ENCODE peak calls at places on chromosomes 16 and 17, in ten cellular contexts. One of them, this sample, is unnamed.
A peak's percentile ranks its signal among the peaks of the same experiment; 100 is the strongest.

GRCh38 chr16:27408012-27408601 is 6.1 kb downstream of the IL21R start:
- DNase-seq in GM23248: peak; percentile 82
- DNase-seq in heart right ventricle: no peak
- DNase-seq in H9: no peak
- DNase-seq in tibial artery: no peak
- DNase-seq in pancreas: no peak
- DNase-seq in prostate gland: no peak
- DNase-seq in mammary epithelial cell: peak; percentile 65
- DNase-seq in stomach: no peak
- DNase-seq in cardiac muscle cell: peak; percentile 25
- DNase-seq in this sample: no peak

GRCh38 chr17:19003966-19004600 is 481 bp downstream of the FAM83G start:
- DNase-seq in GM23248: peak; percentile 82
- DNase-seq in heart right ventricle: no peak
- DNase-seq in H9: peak; percentile 83
- DNase-seq in tibial artery: no peak
- DNase-seq in pancreas: peak; percentile 37
- DNase-seq in prostate gland: no peak
- DNase-seq in mammary epithelial cell: peak; percentile 54
- DNase-seq in stomach: peak; percentile 59
- DNase-seq in cardiac muscle cell: peak; percentile 28
- DNase-seq in this sample: no peak

GRCh38 chr17:34314279-34314678 is 5.0 kb upstream of the CCL8 start:
- DNase-seq in GM23248: peak; percentile 59
- DNase-seq in heart right ventricle: peak; percentile 29
- DNase-seq in H9: no peak
- DNase-seq in tibial artery: peak; percentile 76
- DNase-seq in pancreas: no peak
- DNase-seq in prostate gland: no peak
- DNase-seq in mammary epithelial cell: no peak
- DNase-seq in stomach: no peak
- DNase-seq in cardiac muscle cell: peak; percentile 95
- DNase-seq in this sample: no peak

GRCh38 chr16:85662976-85663830 is 25.6 kb downstream of the GINS2 start:
- DNase-seq in GM23248: no peak
- DNase-seq in heart right ventricle: no peak
- DNase-seq in H9: no peak
- DNase-seq in tibial artery: no peak
- DNase-seq in pancreas: no peak
- DNase-seq in prostate gland: no peak
- DNase-seq in mammary epithelial cell: no peak
- DNase-seq in stomach: no peak
- DNase-seq in cardiac muscle cell: no peak
- DNase-seq in this sample: no peak

GRCh38 chr16:73124097-73124652 is 76.2 kb upstream of the ZFHX3 start:
- DNase-seq in GM23248: peak; percentile 20
- DNase-seq in heart right ventricle: no peak
- DNase-seq in H9: no peak
- DNase-seq in tibial artery: no peak
- DNase-seq in pancreas: no peak
- DNase-seq in prostate gland: no peak
- DNase-seq in mammary epithelial cell: peak; percentile 22
- DNase-seq in stomach: no peak
- DNase-seq in cardiac muscle cell: peak; percentile 11
- DNase-seq in this sample: no peak

GRCh38 chr16:31508706-31509523 is 724 bp upstream of the RUSF1 start:
- DNase-seq in GM23248: peak; percentile 66
- DNase-seq in heart right ventricle: no peak
- DNase-seq in H9: no peak
- DNase-seq in tibial artery: no peak
- DNase-seq in pancreas: no peak
- DNase-seq in prostate gland: no peak
- DNase-seq in mammary epithelial cell: peak; percentile 16
- DNase-seq in stomach: no peak
- DNase-seq in cardiac muscle cell: peak; percentile 68
- DNase-seq in this sample: no peak

GRCh38 chr16:55534773-55535172 is 25.9 kb downstream of the LPCAT2 start:
- DNase-seq in GM23248: no peak
- DNase-seq in heart right ventricle: no peak
- DNase-seq in H9: no peak
- DNase-seq in tibial artery: no peak
- DNase-seq in pancreas: no peak
- DNase-seq in prostate gland: no peak
- DNase-seq in mammary epithelial cell: no peak
- DNase-seq in stomach: no peak
- DNase-seq in cardiac muscle cell: no peak
- DNase-seq in this sample: no peak

GRCh38 chr17:47266782-47267181 is 13.2 kb downstream of the ITGB3 start:
- DNase-seq in GM23248: peak; percentile 36
- DNase-seq in heart right ventricle: no peak
- DNase-seq in H9: no peak
- DNase-seq in tibial artery: no peak
- DNase-seq in pancreas: no peak
- DNase-seq in prostate gland: no peak
- DNase-seq in mammary epithelial cell: no peak
- DNase-seq in stomach: no peak
- DNase-seq in cardiac muscle cell: no peak
- DNase-seq in this sample: no peak

GRCh38 chr16:51556694-51557327 is 405.7 kb upstream of the SALL1 start:
- DNase-seq in GM23248: peak; percentile 94
- DNase-seq in heart right ventricle: no peak
- DNase-seq in H9: no peak
- DNase-seq in tibial artery: no peak
- DNase-seq in pancreas: no peak
- DNase-seq in prostate gland: no peak
- DNase-seq in mammary epithelial cell: peak; percentile 93
- DNase-seq in stomach: no peak
- DNase-seq in cardiac muscle cell: peak; percentile 88
- DNase-seq in this sample: no peak

GRCh38 chr16:2804728-2805127 is 6.5 kb downstream of the PRSS41 start:
- DNase-seq in GM23248: no peak
- DNase-seq in heart right ventricle: no peak
- DNase-seq in H9: no peak
- DNase-seq in tibial artery: no peak
- DNase-seq in pancreas: no peak
- DNase-seq in prostate gland: no peak
- DNase-seq in mammary epithelial cell: no peak
- DNase-seq in stomach: no peak
- DNase-seq in cardiac muscle cell: no peak
- DNase-seq in this sample: no peak
- H3K9me3 ChIP-seq in GM23248: no peaks in the 10 kb centered on the region
- H3K9me3 ChIP-seq in heart right ventricle: no peaks in the 10 kb centered on the region
- H3K9me3 ChIP-seq in H9: peaks cover 10% of the 10 kb centered on the region
- H3K9me3 ChIP-seq in tibial artery: peaks cover 13% of the 10 kb centered on the region
- H3K9me3 ChIP-seq in pancreas: no peaks in the 10 kb centered on the region
- H3K9me3 ChIP-seq in prostate gland: no peaks in the 10 kb centered on the region
- H3K9me3 ChIP-seq in mammary epithelial cell: no peaks in the 10 kb centered on the region
- H3K9me3 ChIP-seq in stomach: peaks cover 15% of the 10 kb centered on the region
- H3K9me3 ChIP-seq in cardiac muscle cell: no peaks in the 10 kb centered on the region
- H3K9me3 ChIP-seq in this sample: no peaks in the 10 kb centered on the region

DNA sequence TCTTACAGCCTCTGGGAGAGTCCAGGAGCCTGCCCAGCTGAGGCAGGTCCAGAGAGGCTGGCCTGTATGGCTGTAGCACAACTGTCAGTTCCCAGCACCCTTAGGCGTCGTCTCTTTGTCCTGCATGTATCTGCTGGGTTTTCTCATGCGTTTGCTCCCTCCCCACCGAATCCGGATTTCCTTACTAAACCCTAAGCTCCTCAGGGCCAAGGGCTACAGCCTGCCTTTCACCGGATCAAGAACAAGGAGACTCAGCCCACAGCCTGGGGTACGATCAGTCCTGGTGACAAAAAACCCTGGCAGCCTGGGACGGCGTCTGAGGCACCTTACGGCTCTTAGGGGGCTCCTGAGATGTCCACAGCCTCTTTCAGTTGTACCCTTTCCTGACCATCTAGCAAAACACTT is 12.1 kb downstream of the HIC1 start:
- DNase-seq in GM23248: no peak
- DNase-seq in heart right ventricle: no peak
- DNase-seq in H9: no peak
- DNase-seq in tibial artery: no peak
- DNase-seq in pancreas: no peak
- DNase-seq in prostate gland: no peak
- DNase-seq in mammary epithelial cell: no peak
- DNase-seq in stomach: no peak
- DNase-seq in cardiac muscle cell: no peak
- DNase-seq in this sample: no peak
- H3K4me1 ChIP-seq in GM23248: peaks cover 71% of the 10 kb centered on the region
- H3K4me1 ChIP-seq in heart right ventricle: peaks cover 98% of the 10 kb centered on the region
- H3K4me1 ChIP-seq in H9: peaks cover 5% of the 10 kb centered on the region
- H3K4me1 ChIP-seq in tibial artery: peaks cover 58% of the 10 kb centered on the region
- H3K4me1 ChIP-seq in pancreas: no peaks in the 10 kb centered on the region
- H3K4me1 ChIP-seq in prostate gland: peaks cover 6% of the 10 kb centered on the region
- H3K4me1 ChIP-seq in mammary epithelial cell: no peaks in the 10 kb centered on the region
- H3K4me1 ChIP-seq in stomach: peaks cover 52% of the 10 kb centered on the region
- H3K4me1 ChIP-seq in cardiac muscle cell: peaks cover 22% of the 10 kb centered on the region
- H3K4me1 ChIP-seq in this sample: no peaks in the 10 kb centered on the region

GRCh38 chr17:36048061-36048460 is 16.0 kb upstream of the CCL18 start:
- DNase-seq in GM23248: no peak
- DNase-seq in heart right ventricle: no peak
- DNase-seq in H9: no peak
- DNase-seq in tibial artery: no peak
- DNase-seq in pancreas: no peak
- DNase-seq in prostate gland: no peak
- DNase-seq in mammary epithelial cell: no peak
- DNase-seq in stomach: no peak
- DNase-seq in cardiac muscle cell: no peak
- DNase-seq in this sample: no peak
- H3K9me3 ChIP-seq in GM23248: no peaks in the 10 kb centered on the region
- H3K9me3 ChIP-seq in heart right ventricle: no peaks in the 10 kb centered on the region
- H3K9me3 ChIP-seq in H9: no peaks in the 10 kb centered on the region
- H3K9me3 ChIP-seq in tibial artery: peaks cover 16% of the 10 kb centered on the region
- H3K9me3 ChIP-seq in pancreas: no peaks in the 10 kb centered on the region
- H3K9me3 ChIP-seq in prostate gland: no peaks in the 10 kb centered on the region
- H3K9me3 ChIP-seq in mammary epithelial cell: no peaks in the 10 kb centered on the region
- H3K9me3 ChIP-seq in stomach: peaks cover 14% of the 10 kb centered on the region
- H3K9me3 ChIP-seq in cardiac muscle cell: no peaks in the 10 kb centered on the region
- H3K9me3 ChIP-seq in this sample: peaks cover 5% of the 10 kb centered on the region

DNA sequence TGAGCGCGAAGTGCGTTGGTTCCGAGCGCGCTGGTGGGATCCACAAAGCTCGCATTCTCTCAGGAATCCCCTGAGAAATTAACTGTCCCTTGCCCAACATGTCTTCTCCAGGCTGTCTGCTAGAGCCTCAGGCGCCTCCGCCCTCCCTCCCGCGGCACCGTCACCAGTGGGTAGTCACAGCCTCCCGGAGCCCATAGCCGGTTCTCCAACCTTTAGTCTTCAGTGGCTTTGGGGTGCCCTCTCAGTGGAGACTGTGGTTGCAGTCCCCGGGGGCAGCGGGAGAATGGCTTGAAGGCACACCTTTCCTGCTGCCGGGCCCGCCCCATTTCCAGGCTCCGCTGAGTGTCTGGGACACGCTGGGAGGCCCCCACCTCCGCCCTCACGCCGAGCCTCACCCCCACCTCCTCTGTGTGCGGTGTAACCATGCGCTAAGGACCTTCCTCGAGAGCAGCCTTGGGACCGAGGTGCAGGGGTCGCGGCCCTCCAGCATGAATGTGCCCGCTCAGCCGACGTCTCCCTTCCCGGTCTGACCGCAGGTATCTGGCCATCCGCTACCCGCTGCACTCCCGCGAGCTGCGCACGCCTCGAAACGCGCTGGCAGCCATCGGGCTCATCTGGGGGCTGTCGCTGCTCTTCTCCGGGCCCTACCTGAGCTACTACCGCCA is 1.7 kb downstream of the GALR2 start:
- DNase-seq in GM23248: no peak
- DNase-seq in heart right ventricle: no peak
- DNase-seq in H9: peak; percentile 69
- DNase-seq in tibial artery: peak; percentile 55
- DNase-seq in pancreas: no peak
- DNase-seq in prostate gland: no peak
- DNase-seq in mammary epithelial cell: no peak
- DNase-seq in stomach: no peak
- DNase-seq in cardiac muscle cell: no peak
- DNase-seq in this sample: no peak
- H3K4me1 ChIP-seq in GM23248: peaks cover 2% of the 10 kb centered on the region
- H3K4me1 ChIP-seq in heart right ventricle: peaks cover 66% of the 10 kb centered on the region
- H3K4me1 ChIP-seq in H9: peaks cover 8% of the 10 kb centered on the region
- H3K4me1 ChIP-seq in tibial artery: peaks cover 49% of the 10 kb centered on the region
- H3K4me1 ChIP-seq in pancreas: no peaks in the 10 kb centered on the region
- H3K4me1 ChIP-seq in prostate gland: peaks cover under 1% of the 10 kb centered on the region
- H3K4me1 ChIP-seq in mammary epithelial cell: peaks cover 27% of the 10 kb centered on the region
- H3K4me1 ChIP-seq in stomach: peaks cover 56% of the 10 kb centered on the region
- H3K4me1 ChIP-seq in cardiac muscle cell: peaks cover 34% of the 10 kb centered on the region
- H3K4me1 ChIP-seq in this sample: no peaks in the 10 kb centered on the region

DNA sequence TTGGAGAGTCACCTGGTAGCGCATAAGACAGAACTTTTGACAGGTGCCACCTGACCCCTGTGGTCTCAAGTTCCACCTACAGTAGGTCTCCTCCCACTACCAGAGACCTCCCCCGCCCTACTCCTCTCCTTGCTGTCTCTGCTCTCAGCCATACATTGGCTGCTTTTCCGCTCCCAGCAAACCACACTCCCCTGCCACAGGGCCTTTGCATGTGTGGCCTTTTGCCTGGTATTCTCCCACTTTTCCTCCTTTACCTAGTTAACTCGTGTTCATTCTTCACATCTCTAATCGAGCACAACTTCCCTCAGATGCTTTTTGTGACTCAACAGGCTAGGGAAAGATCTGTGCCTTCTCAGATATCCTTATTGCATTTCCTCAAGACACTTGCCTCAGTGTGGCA is 218.3 kb upstream of the EEF2KMT start:
- DNase-seq in GM23248: no peak
- DNase-seq in heart right ventricle: no peak
- DNase-seq in H9: no peak
- DNase-seq in tibial artery: no peak
- DNase-seq in pancreas: no peak
- DNase-seq in prostate gland: no peak
- DNase-seq in mammary epithelial cell: no peak
- DNase-seq in stomach: no peak
- DNase-seq in cardiac muscle cell: no peak
- DNase-seq in this sample: no peak
- H3K9me3 ChIP-seq in GM23248: no peaks in the 10 kb centered on the region
- H3K9me3 ChIP-seq in heart right ventricle: no peaks in the 10 kb centered on the region
- H3K9me3 ChIP-seq in H9: no peaks in the 10 kb centered on the region
- H3K9me3 ChIP-seq in tibial artery: peaks cover 4% of the 10 kb centered on the region
- H3K9me3 ChIP-seq in pancreas: no peaks in the 10 kb centered on the region
- H3K9me3 ChIP-seq in prostate gland: no peaks in the 10 kb centered on the region
- H3K9me3 ChIP-seq in mammary epithelial cell: peaks cover 47% of the 10 kb centered on the region
- H3K9me3 ChIP-seq in stomach: peaks cover 6% of the 10 kb centered on the region
- H3K9me3 ChIP-seq in cardiac muscle cell: no peaks in the 10 kb centered on the region
- H3K9me3 ChIP-seq in this sample: no peaks in the 10 kb centered on the region

GRCh38 chr17:3964203-3965122 is at the start of gene ATP2A3:
- DNase-seq in GM23248: peak; percentile 43
- DNase-seq in heart right ventricle: no peak
- DNase-seq in H9: no peak
- DNase-seq in tibial artery: no peak
- DNase-seq in pancreas: no peak
- DNase-seq in prostate gland: no peak
- DNase-seq in mammary epithelial cell: no peak
- DNase-seq in stomach: peak; percentile 60
- DNase-seq in cardiac muscle cell: no peak
- DNase-seq in this sample: no peak
- H3K4me1 ChIP-seq in GM23248: no peaks in the 10 kb centered on the region
- H3K4me1 ChIP-seq in heart right ventricle: peaks cover 45% of the 10 kb centered on the region
- H3K4me1 ChIP-seq in H9: peaks cover 3% of the 10 kb centered on the region
- H3K4me1 ChIP-seq in tibial artery: peaks cover 29% of the 10 kb centered on the region
- H3K4me1 ChIP-seq in pancreas: peaks cover 3% of the 10 kb centered on the region
- H3K4me1 ChIP-seq in prostate gland: peaks cover 6% of the 10 kb centered on the region
- H3K4me1 ChIP-seq in mammary epithelial cell: peaks cover 4% of the 10 kb centered on the region
- H3K4me1 ChIP-seq in stomach: peaks cover 75% of the 10 kb centered on the region
- H3K4me1 ChIP-seq in cardiac muscle cell: peaks cover 15% of the 10 kb centered on the region
- H3K4me1 ChIP-seq in this sample: no peaks in the 10 kb centered on the region

GRCh38 chr16:82987767-82988166 is 361.0 kb downstream of the CDH13 start:
- DNase-seq in GM23248: peak; percentile 41
- DNase-seq in heart right ventricle: no peak
- DNase-seq in H9: no peak
- DNase-seq in tibial artery: no peak
- DNase-seq in pancreas: no peak
- DNase-seq in prostate gland: no peak
- DNase-seq in mammary epithelial cell: peak; percentile 55
- DNase-seq in stomach: no peak
- DNase-seq in cardiac muscle cell: no peak
- DNase-seq in this sample: no peak
- H3K9me3 ChIP-seq in GM23248: no peaks in the 10 kb centered on the region
- H3K9me3 ChIP-seq in heart right ventricle: no peaks in the 10 kb centered on the region
- H3K9me3 ChIP-seq in H9: no peaks in the 10 kb centered on the region
- H3K9me3 ChIP-seq in tibial artery: no peaks in the 10 kb centered on the region
- H3K9me3 ChIP-seq in pancreas: no peaks in the 10 kb centered on the region
- H3K9me3 ChIP-seq in prostate gland: no peaks in the 10 kb centered on the region
- H3K9me3 ChIP-seq in mammary epithelial cell: no peaks in the 10 kb centered on the region
- H3K9me3 ChIP-seq in stomach: no peaks in the 10 kb centered on the region
- H3K9me3 ChIP-seq in cardiac muscle cell: no peaks in the 10 kb centered on the region
- H3K9me3 ChIP-seq in this sample: no peaks in the 10 kb centered on the region